ENCODE peak calls at places on chromosomes 5 and 9, in four cellular contexts. B is CD8-positive, alpha-beta T cell; X is left ventricle myocardium inferior; R is lower lobe of right lung. K is an unnamed sample.

GRCh38 chr5:21680196-21680595 is 1172.9 kb downstream of the CDH12 start:
- DNase-seq in B (no peak), X (no peak), R (no peak), K (no peak)

GRCh38 chr9:107667269-107667681 is 177.7 kb upstream of the KLF4 start:
- DNase-seq in B (no peak), X (no peak), R (no peak), K (no peak)

GRCh38 chr9:78786794-78787193 is 489.9 kb downstream of the PSAT1 start:
- DNase-seq in B (no peak), X (no peak), R (no peak), K (no peak)

GRCh38 chr5:131081371-131081770 is 83.7 kb downstream of the HINT1 start:
- DNase-seq in B (no peak), X (no peak), R (no peak), K (no peak)

GRCh38 chr9:101791938-101792337 is 53.5 kb upstream of the GRIN3A start:
- DNase-seq in B (no peak), X (no peak), R (no peak), K (no peak)

GRCh38 chr5:69444127-69444754 is 29.3 kb downstream of the MARVELD2 start:
- DNase-seq in B (no peak), X (no peak), R (no peak), K (no peak)

GRCh38 chr5:90866333-90866732 is 307.7 kb downstream of the ADGRV1 start:
- DNase-seq in B (no peak), X (no peak), R (no peak), K (no peak)

GRCh38 chr9:18473551-18474279 is at the start of gene ADAMTSL1:
- DNase-seq in B (no peak), X (peak), R (no peak), K (no peak)

GRCh38 chr5:530001-530400 is 5.8 kb upstream of the SLC9A3 start:
- DNase-seq in B (no peak), X (no peak), R (no peak), K (no peak)

GRCh38 chr5:5326126-5326758 is 96.2 kb upstream of the ICE1 start:
- DNase-seq in B (no peak), X (no peak), R (no peak), K (no peak)

GRCh38 chr9:110192531-110193326 is 15.2 kb downstream of the C9orf152 start:
- DNase-seq in B (no peak), X (no peak), R (no peak), K (no peak)

GRCh38 chr5:139354186-139354585 is 12.5 kb downstream of the PAIP2 start:
- DNase-seq in B (no peak), X (no peak), R (no peak), K (no peak)

GRCh38 chr5:18276939-18277338 is 642.7 kb downstream of the TAF11L14 start:
- DNase-seq in B (no peak), X (no peak), R (no peak), K (no peak)

GRCh38 chr5:18285257-18285656 is 651.0 kb downstream of the TAF11L14 start:
- DNase-seq in B (no peak), X (no peak), R (no peak), K (no peak)

GRCh38 chr5:18281947-18282557 is 647.8 kb downstream of the TAF11L14 start:
- DNase-seq in B (no peak), X (no peak), R (no peak), K (no peak)
- TF ChIP-seq CTCF in B (no peak), X (no peak), R (peak), K (peak)

DNA sequence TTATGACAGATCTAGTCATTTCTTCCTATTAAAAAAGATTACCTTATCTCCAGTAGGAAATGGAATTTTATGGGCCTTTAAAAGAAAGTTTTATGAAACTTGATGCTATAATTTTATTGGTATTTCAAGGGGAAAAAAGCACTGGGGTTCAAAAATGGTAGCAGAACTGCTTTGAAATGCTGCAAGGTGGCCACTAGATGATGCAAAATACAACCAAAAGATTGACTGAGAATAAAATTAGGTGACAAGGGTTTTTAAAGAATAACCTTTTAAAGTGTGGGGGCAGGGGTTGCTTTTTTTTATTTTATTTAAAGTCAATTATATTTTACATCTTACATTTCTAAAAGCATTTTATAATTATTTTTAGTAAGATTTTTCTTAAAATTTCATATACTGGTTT is 61.7 kb downstream of the KLF9 start:
- DNase-seq in B (no peak), X (no peak), R (no peak), K (no peak)
- TF ChIP-seq CTCF in B (peak), X (peak), R (peak), K (peak)

DNA sequence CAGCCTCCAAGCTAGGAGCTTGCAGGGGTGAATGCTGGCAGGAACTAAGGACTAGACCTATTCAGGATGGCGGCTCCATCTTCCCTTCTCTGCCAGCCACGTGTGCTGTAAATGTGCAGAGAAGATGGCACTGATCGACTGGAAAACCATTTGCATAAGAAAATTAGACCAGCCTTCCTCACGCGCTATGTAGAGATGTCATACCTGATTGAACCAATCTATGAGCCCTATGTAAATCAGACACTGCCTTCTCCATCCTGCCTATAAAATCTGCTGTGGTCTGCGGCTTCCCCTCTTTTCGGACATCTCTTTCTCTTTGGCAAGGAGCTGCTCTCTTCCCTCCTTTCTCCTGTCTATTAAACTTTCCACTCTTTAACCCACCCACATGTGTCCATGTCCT is 91.6 kb downstream of the NPR3 start:
- DNase-seq in B (no peak), X (no peak), R (no peak), K (no peak)
- TF ChIP-seq CTCF in B (no peak), X (no peak), R (no peak), K (no peak)

GRCh38 chr9:121573717-121574485 is 74.3 kb upstream of the GGTA1 start:
- DNase-seq in B (no peak), X (no peak), R (no peak), K (no peak)
- TF ChIP-seq CTCF in B (no peak), X (peak), R (no peak), K (no peak)

DNA sequence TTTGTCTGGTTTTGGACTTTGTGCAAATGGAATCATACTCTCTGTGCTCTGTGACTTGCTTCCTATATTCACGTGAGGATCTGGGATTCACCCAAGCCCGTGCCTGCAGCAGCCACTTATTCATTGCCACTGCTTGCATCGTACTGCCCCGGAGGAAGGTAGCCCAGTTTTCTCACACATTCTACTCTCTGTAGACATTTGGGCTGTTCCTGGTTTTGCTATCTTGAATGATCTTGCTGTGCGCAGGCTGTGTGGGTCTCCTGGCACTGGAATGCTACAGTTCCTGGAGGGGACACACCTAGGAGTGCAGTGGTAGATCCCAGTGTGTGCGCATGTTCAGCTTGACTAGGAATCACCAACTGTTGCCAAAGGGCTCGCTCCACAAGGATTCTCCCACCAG is 99.2 kb upstream of the BOD1 start:
- DNase-seq in B (no peak), X (no peak), R (no peak), K (no peak)
- TF ChIP-seq CTCF in B (no peak), X (no peak), R (no peak), K (no peak)

DNA sequence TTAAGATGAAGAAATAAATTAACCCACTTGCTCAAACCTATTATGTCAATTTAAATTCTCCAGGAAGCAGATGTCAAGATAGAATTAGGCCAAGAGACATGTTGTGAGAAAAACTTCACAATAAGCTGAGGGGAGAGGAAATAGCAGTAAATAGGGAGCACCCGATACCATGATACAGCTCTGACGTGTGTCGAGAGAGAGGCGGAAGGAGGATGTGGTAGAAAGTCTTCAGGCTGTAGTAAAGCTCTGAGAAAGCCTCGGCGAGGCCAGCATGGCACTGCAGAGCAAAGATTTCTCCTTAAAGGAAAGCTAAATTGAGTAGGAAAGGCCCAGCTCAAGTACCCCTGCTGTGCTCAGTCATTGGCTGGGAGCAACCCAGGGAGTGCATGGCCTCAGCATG is 6.0 kb upstream of the PUM3 start:
- DNase-seq in B (no peak), X (no peak), R (no peak), K (no peak)
- TF ChIP-seq CTCF in B (no peak), X (no peak), R (no peak), K (no peak)

GRCh38 chr5:106699198-106699597 is 971.5 kb downstream of the EFNA5 start:
- DNase-seq in B (no peak), X (no peak), R (no peak), K (no peak)
- TF ChIP-seq CTCF in B (no peak), X (no peak), R (no peak), K (no peak)

DNA sequence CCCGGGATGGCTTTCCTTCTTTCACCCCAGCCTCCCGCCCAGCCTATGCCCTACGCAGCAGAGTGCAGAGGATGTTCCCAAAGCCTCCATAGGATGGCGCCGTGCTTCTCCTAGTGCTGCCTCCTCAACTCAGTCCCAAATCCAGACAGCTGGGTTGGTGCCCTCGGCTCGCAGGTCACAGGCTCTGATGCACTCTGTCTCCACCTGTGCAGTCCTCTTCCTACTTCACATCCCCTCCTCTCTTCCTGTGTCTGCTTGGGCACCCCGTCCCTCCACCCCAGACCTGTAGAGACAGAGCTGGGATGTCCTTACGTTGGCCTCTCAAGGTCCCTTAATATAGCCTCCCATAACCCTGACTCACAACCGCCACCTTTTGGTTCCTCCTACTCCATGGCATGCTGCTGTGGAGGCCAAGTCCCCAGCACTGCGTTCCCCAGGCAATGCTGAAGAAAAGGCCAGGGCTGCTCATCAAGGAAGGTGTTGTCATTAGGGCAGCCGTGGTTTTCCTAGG is 314.4 kb downstream of the GADD45G start:
- DNase-seq in B (no peak), X (peak), R (no peak), K (no peak)
- TF ChIP-seq CTCF in B (no peak), X (peak), R (peak), K (peak)

GRCh38 chr5:161530700-161531099 is 15.8 kb downstream of the GABRB2 start:
- DNase-seq in B (no peak), X (no peak), R (no peak), K (no peak)

GRCh38 chr5:161535762-161536161 is 10.8 kb downstream of the GABRB2 start:
- DNase-seq in B (no peak), X (no peak), R (no peak), K (no peak)
- TF ChIP-seq CTCF in B (no peak), X (no peak), R (no peak), K (no peak)

GRCh38 chr5:66149950-66150349 is 5.8 kb downstream of the SREK1 start:
- DNase-seq in B (no peak), X (no peak), R (no peak), K (no peak)
- TF ChIP-seq CTCF in B (no peak), X (no peak), R (no peak), K (no peak)

K was measured in chondrocyte.